ENCODE peak calls at places on chromosomes 11 and 22, in four cellular contexts. One of them, this sample, is unnamed.

GRCh38 chr11:70353900-70354568 is 44.3 kb upstream of the CTTN start:
- DNase-seq in H1: no peak
- DNase-seq in K562: no peak
- DNase-seq in WTC11: no peak
- DNase-seq in this sample: no peak

GRCh38 chr11:68015467-68015866 is 5.3 kb downstream of the ALDH3B1 start:
- DNase-seq in WTC11: no peak
- DNase-seq in K562: no peak
- DNase-seq in H1: no peak
- DNase-seq in this sample: no peak

GRCh38 chr11:122038543-122038942 is 77.5 kb downstream of the BLID start:
- DNase-seq in WTC11: no peak
- DNase-seq in H1: no peak
- DNase-seq in K562: no peak
- DNase-seq in this sample: no peak

GRCh38 chr11:29272019-29272654 is 744.7 kb downstream of the KCNA4 start:
- DNase-seq in H1: no peak
- DNase-seq in WTC11: no peak
- DNase-seq in K562: no peak
- DNase-seq in this sample: peak; percentile 59

GRCh38 chr11:83639995-83640758 is 354.0 kb upstream of the CCDC90B start:
- DNase-seq in WTC11: no peak
- DNase-seq in H1: no peak
- DNase-seq in K562: no peak
- DNase-seq in this sample: no peak

GRCh38 chr11:117678651-117679407 is 118.2 kb downstream of the DSCAML1 start:
- DNase-seq in K562: no peak
- DNase-seq in H1: no peak
- DNase-seq in WTC11: no peak
- DNase-seq in this sample: no peak

GRCh38 chr22:46830001-46830715 is 67.7 kb downstream of the TBC1D22A start:
- DNase-seq in H1: no peak
- DNase-seq in WTC11: no peak
- DNase-seq in K562: no peak
- DNase-seq in this sample: peak; percentile 55

GRCh38 chr11:45927332-45927683 is 4.9 kb downstream of the LARGE2 start:
- DNase-seq in H1: no peak
- DNase-seq in WTC11: no peak
- DNase-seq in K562: no peak
- DNase-seq in this sample: no peak

GRCh38 chr11:108221981-108222685 is at the start of gene NPAT:
- DNase-seq in WTC11: no peak
- DNase-seq in H1: no peak
- DNase-seq in K562: no peak
- DNase-seq in this sample: no peak

GRCh38 chr22:27799334-27800249 is 2.0 kb downstream of the MN1 start:
- DNase-seq in H1: no peak
- DNase-seq in WTC11: no peak
- DNase-seq in K562: no peak
- DNase-seq in this sample: no peak

GRCh38 chr11:18774801-18775200 is 16.8 kb downstream of the PTPN5 start:
- DNase-seq in H1: no peak
- DNase-seq in WTC11: no peak
- DNase-seq in K562: no peak
- DNase-seq in this sample: no peak

GRCh38 chr22:28116261-28116673 is 197.2 kb upstream of the PITPNB start:
- DNase-seq in WTC11: no peak
- DNase-seq in K562: no peak
- DNase-seq in H1: no peak
- DNase-seq in this sample: no peak

GRCh38 chr22:19470010-19470409 is 9.0 kb downstream of the UFD1 start:
- DNase-seq in WTC11: no peak
- DNase-seq in H1: no peak
- DNase-seq in K562: no peak
- DNase-seq in this sample: no peak

GRCh38 chr11:93686812-93687211 is 25.3 kb downstream of the CEP295 start:
- DNase-seq in WTC11: no peak
- DNase-seq in K562: no peak
- DNase-seq in H1: no peak
- DNase-seq in this sample: no peak

GRCh38 chr11:72789493-72790131 is 4.2 kb downstream of the STARD10 start:
- DNase-seq in H1: no peak
- DNase-seq in WTC11: no peak
- DNase-seq in K562: no peak
- DNase-seq in this sample: no peak

GRCh38 chr11:64597671-64598101 is 6.7 kb downstream of the SLC22A12 start:
- DNase-seq in WTC11: no peak
- DNase-seq in H1: no peak
- DNase-seq in K562: no peak
- DNase-seq in this sample: no peak

GRCh38 chr11:118289411-118289810 is 15.1 kb upstream of the CD3E start:
- DNase-seq in WTC11: no peak
- DNase-seq in K562: no peak
- DNase-seq in H1: no peak
- DNase-seq in this sample: no peak

GRCh38 chr11:104705475-104706195 is 192.6 kb downstream of the CASP12 start:
- DNase-seq in K562: no peak
- DNase-seq in H1: no peak
- DNase-seq in WTC11: no peak
- DNase-seq in this sample: peak; percentile 63

GRCh38 chr22:17741866-17742527 is 32.3 kb downstream of the BID start:
- DNase-seq in WTC11: no peak
- DNase-seq in K562: no peak
- DNase-seq in H1: no peak
- DNase-seq in this sample: no peak

GRCh38 chr11:15493066-15493465 is 378.3 kb downstream of the INSC start:
- DNase-seq in K562: no peak
- DNase-seq in WTC11: no peak
- DNase-seq in H1: no peak
- DNase-seq in this sample: no peak

GRCh38 chr11:86524603-86525352 is 147.6 kb downstream of the ME3 start:
- DNase-seq in K562: no peak
- DNase-seq in H1: no peak
- DNase-seq in WTC11: no peak
- DNase-seq in this sample: peak; percentile 91

GRCh38 chr11:75760710-75761493 is 7.7 kb upstream of the DGAT2 start:
- DNase-seq in WTC11: no peak
- DNase-seq in K562: no peak
- DNase-seq in H1: no peak
- DNase-seq in this sample: peak; percentile 44

GRCh38 chr11:33376331-33377099 is 119.3 kb downstream of the HIPK3 start:
- DNase-seq in WTC11: peak; percentile 59
- DNase-seq in H1: no peak
- DNase-seq in K562: no peak
- DNase-seq in this sample: no peak

GRCh38 chr11:47269829-47270305 is at the start of gene MADD:
- DNase-seq in K562: peak; percentile 93
- DNase-seq in H1: no peak
- DNase-seq in WTC11: peak; percentile 68
- DNase-seq in this sample: peak; percentile 83

GRCh38 chr11:118002541-118003019 is 16.4 kb downstream of the IL10RA start:
- DNase-seq in H1: no peak
- DNase-seq in K562: peak; percentile 79
- DNase-seq in WTC11: no peak
- DNase-seq in this sample: no peak

GRCh38 chr11:28964811-28965210 is 856.6 kb downstream of the METTL15 start:
- DNase-seq in H1: no peak
- DNase-seq in K562: no peak
- DNase-seq in WTC11: no peak
- DNase-seq in this sample: no peak

GRCh38 chr11:69368119-69368880 is 74.3 kb downstream of the MYEOV start:
- DNase-seq in H1: no peak
- DNase-seq in WTC11: no peak
- DNase-seq in K562: no peak
- DNase-seq in this sample: no peak

GRCh38 chr11:70584786-70585545 is 186.6 kb downstream of the CTTN start:
- DNase-seq in H1: no peak
- DNase-seq in WTC11: no peak
- DNase-seq in K562: no peak
- DNase-seq in this sample: no peak

GRCh38 chr11:57424137-57424801 is 2.7 kb downstream of the SLC43A3 start:
- DNase-seq in K562: no peak
- DNase-seq in WTC11: no peak
- DNase-seq in H1: no peak
- DNase-seq in this sample: peak; percentile 10

GRCh38 chr22:39493759-39494158 is 8.3 kb upstream of the MIEF1 start:
- DNase-seq in K562: no peak
- DNase-seq in H1: no peak
- DNase-seq in WTC11: no peak
- DNase-seq in this sample: no peak

GRCh38 chr11:134634897-134635831 is 223.1 kb upstream of the B3GAT1 start:
- DNase-seq in H1: no peak
- DNase-seq in WTC11: no peak
- DNase-seq in K562: no peak
- DNase-seq in this sample: no peak

GRCh38 chr22:36863281-36863680 is 2.5 kb downstream of the NCF4 start:
- DNase-seq in WTC11: no peak
- DNase-seq in H1: no peak
- DNase-seq in K562: no peak
- DNase-seq in this sample: no peak

GRCh38 chr22:36862251-36863242 is 1.7 kb downstream of the NCF4 start:
- DNase-seq in WTC11: no peak
- DNase-seq in H1: no peak
- DNase-seq in K562: no peak
- DNase-seq in this sample: no peak

GRCh38 chr22:36865346-36865745 is 4.5 kb downstream of the NCF4 start:
- DNase-seq in H1: no peak
- DNase-seq in K562: no peak
- DNase-seq in WTC11: peak; percentile 34
- DNase-seq in this sample: no peak

GRCh38 chr22:36863979-36864378 is 3.2 kb downstream of the NCF4 start:
- DNase-seq in WTC11: no peak
- DNase-seq in H1: no peak
- DNase-seq in K562: no peak
- DNase-seq in this sample: no peak

DNA sequence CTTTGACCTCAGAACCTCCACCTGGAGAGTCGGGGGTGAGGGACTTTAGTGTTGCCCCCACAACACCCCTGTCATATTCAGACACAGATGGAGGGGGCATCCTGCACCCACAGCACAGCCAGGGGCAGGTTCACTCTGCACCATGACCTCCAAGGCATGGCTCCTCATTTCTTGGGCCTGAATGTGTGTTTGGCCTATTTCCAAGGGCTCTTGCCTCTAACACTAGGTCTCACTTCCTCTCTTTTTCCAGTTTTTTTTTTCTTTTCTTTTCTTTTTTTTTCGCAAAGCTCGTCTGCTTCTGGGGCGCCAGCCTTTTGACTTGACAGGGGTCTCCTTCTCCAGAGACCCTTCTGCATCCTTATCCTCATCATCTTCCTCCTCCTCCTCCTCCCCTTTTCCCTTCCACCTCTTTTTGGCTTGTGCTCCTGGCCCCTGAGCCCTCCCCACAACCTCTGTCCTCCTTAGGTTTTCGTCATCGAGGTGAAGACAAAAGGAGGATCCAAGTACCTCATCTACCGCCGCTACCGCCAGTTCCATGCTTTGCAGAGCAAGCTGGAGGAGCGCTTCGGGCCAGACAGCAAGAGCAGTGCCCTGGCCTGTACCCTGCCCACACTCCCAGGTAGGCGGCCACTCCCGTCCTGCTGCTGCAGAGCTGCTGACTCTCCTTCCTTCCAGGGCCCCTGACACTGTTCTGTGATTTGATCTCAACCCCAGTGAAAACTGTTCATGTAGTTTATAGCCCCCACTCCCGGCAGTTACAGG is 3.8 kb downstream of the NCF4 start:
- DNase-seq in WTC11: no peak
- DNase-seq in H1: no peak
- DNase-seq in K562: no peak
- DNase-seq in this sample: no peak
- TF ChIP-seq JUN in WTC11: no peak
- TF ChIP-seq JUN in H1: no peak
- TF ChIP-seq JUN in K562: no peak
- TF ChIP-seq JUN in this sample: no peak

GRCh38 chr11:10669258-10670033 is 24.1 kb downstream of the IRAG1 start:
- DNase-seq in H1: no peak
- DNase-seq in K562: no peak
- DNase-seq in WTC11: no peak
- DNase-seq in this sample: peak; percentile 61
- TF ChIP-seq JUN in H1: no peak
- TF ChIP-seq JUN in K562: no peak
- TF ChIP-seq JUN in WTC11: no peak
- TF ChIP-seq JUN in this sample: no peak

DNA sequence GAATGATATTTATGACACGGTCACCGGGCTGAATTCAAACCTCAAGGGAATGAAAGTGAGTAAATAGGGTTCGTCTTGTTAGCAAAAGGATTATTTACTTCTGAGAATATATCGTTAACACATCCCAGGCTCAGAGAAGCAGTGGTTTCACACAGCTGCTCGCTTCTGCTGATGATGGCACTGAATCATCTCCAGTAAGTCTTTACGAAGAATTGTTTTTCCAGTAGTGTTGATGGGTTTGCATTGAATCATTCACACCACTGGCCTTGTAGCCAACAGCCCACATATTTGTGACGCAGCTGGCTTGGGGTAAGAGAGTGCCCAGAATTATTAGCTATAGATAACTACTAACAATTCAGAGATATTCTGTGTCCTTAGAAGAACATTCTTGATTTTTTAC is 236.3 kb downstream of the CADM1 start:
- DNase-seq in K562: no peak
- DNase-seq in H1: no peak
- DNase-seq in WTC11: no peak
- DNase-seq in this sample: no peak
- TF ChIP-seq JUN in K562: no peak
- TF ChIP-seq JUN in H1: no peak
- TF ChIP-seq JUN in WTC11: no peak
- TF ChIP-seq JUN in this sample: no peak

DNA sequence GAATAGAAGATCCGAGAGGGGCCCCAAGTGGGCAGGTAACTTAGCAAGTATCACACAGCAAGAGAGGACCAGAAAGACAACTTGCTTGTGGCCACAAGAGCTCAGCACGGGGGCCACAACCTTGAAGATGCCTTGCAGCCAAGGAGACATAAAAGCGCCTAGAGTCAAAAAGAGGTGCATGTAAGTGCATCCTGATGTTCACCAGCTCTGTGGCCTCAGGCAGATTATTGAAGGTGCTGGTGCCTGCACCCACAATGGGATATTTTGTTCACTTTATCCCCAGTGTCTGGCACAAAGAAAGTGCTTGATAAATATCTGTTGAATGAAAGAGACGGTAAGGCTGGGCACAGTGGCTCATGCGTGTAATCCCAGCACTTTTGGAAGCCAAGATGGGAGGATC is 106.0 kb upstream of the ASPHD2 start:
- DNase-seq in K562: no peak
- DNase-seq in H1: no peak
- DNase-seq in WTC11: no peak
- DNase-seq in this sample: no peak
- TF ChIP-seq JUN in K562: no peak
- TF ChIP-seq JUN in H1: no peak
- TF ChIP-seq JUN in WTC11: no peak
- TF ChIP-seq JUN in this sample: no peak

GRCh38 chr11:2131371-2132228 is 7.6 kb downstream of the IGF2 start:
- DNase-seq in WTC11: no peak
- DNase-seq in K562: no peak
- DNase-seq in H1: no peak
- DNase-seq in this sample: no peak
- TF ChIP-seq JUN in WTC11: no peak
- TF ChIP-seq JUN in K562: no peak
- TF ChIP-seq JUN in H1: no peak
- TF ChIP-seq JUN in this sample: no peak

This sample was measured in endothelial cell of umbilical vein.